ENCODE peak calls at places on chromosomes 6 and 20, in six cellular contexts. X, E, U, K, V and B are unnamed samples.

GRCh38 chr6:16832721-16833120 is 71.5 kb upstream of the ATXN1 start:
- DNase-seq in U (no peak), E (no peak), X (no peak), K (no peak), V (no peak), B (no peak)

GRCh38 chr20:52001999-52002666 is 189.4 kb downstream of the ZFP64 start:
- DNase-seq in V (no peak), E (no peak), U (no peak), X (no peak), K (peak), B (peak)

GRCh38 chr20:36645998-36646397 is at the start of gene SLA2:
- DNase-seq in E (no peak), U (no peak), X (peak), K (peak), V (no peak), B (no peak)

GRCh38 chr6:32700391-32701040 is 34.1 kb upstream of the HLA-DQB1 start:
- DNase-seq in K (peak), X (peak), V (no peak), E (no peak), U (peak), B (peak)

GRCh38 chr6:89350281-89351037 is 2.1 kb downstream of the UBE2J1 start:
- DNase-seq in K (peak), V (no peak), U (no peak), E (no peak), X (no peak), B (no peak)

GRCh38 chr6:18216411-18216810 is 47.9 kb downstream of the DEK start:
- DNase-seq in K (no peak), V (no peak), U (peak), X (no peak), E (peak), B (no peak)

GRCh38 chr6:20400476-20401402 is 940 bp upstream of the E2F3 start:
- DNase-seq in U (peak), V (peak), K (peak), X (peak), E (no peak), B (peak)

GRCh38 chr6:8944548-8944947 is 509.2 kb upstream of the SLC35B3 start:
- DNase-seq in K (no peak), U (no peak), E (no peak), V (no peak), X (no peak), B (no peak)

GRCh38 chr6:80440496-80441160 is 334.2 kb downstream of the BCKDHB start:
- DNase-seq in V (no peak), E (no peak), X (no peak), K (no peak), U (no peak), B (no peak)

GRCh38 chr6:28525496-28526039 is at the start of gene GPX5:
- DNase-seq in X (no peak), K (no peak), V (no peak), U (peak), E (no peak), B (no peak)

GRCh38 chr6:116133453-116133852 is 7.5 kb upstream of the COL10A1 start:
- DNase-seq in X (no peak), U (no peak), V (no peak), K (no peak), E (no peak), B (no peak)

GRCh38 chr6:166939894-166940293 is 16.5 kb downstream of the RNASET2 start:
- DNase-seq in K (no peak), E (no peak), V (no peak), U (no peak), X (no peak), B (no peak)

GRCh38 chr6:163338671-163339405 is 75.7 kb upstream of the QKI start:
- DNase-seq in E (no peak), X (no peak), U (no peak), V (peak), K (no peak), B (peak)

GRCh38 chr6:3796396-3796795 is 44.9 kb upstream of the PXDC1 start:
- DNase-seq in E (no peak), X (no peak), U (no peak), K (no peak), V (no peak), B (no peak)

GRCh38 chr6:122616877-122617276 is 6.7 kb downstream of the PKIB start:
- DNase-seq in X (no peak), K (no peak), E (no peak), U (no peak), V (no peak), B (no peak)